ENCODE peak calls at places on chromosomes 11 and 22, in nine cellular contexts. N is T-cell; G is activated T-cell treated with anti-CD3 and anti-CD28 coated beads for 1 hour; F is activated naive CD4-positive, alpha-beta T cell; H is coronary artery; X is stimulated activated CD4-positive, alpha-beta T cell treated with anti-CD3 and anti-CD28 coated beads, Interleukin-12 subunit alpha, Interleukin-12 subunit beta, amount 100 ng/mL, for 4 hours; I is ureter; Z is activated CD8-positive, alpha-beta memory T cell treated with anti-CD3 and anti-CD28 coated beads, Interleukin-2, amount 50 U/mL, for 48 hours; Q is sciatic nerve. V is an unnamed sample.

GRCh38 chr22:50476819-50477344 is 2.0 kb upstream of the SBF1 start:
- DNase-seq in X (no peak), I (no peak), F (no peak), H (no peak), N (no peak), G (no peak), Q (no peak), Z (no peak), V (no peak)

GRCh38 chr11:44634401-44635281 is 69.2 kb downstream of the CD82 start:
- DNase-seq in N (no peak), Z (peak), Q (peak), G (no peak), H (peak), F (no peak), I (no peak), X (no peak), V (peak)

GRCh38 chr11:20541503-20541902 is 57.9 kb upstream of the SLC6A5 start:
- DNase-seq in F (no peak), X (no peak), Q (no peak), I (no peak), Z (no peak), N (no peak), G (no peak), H (no peak), V (no peak)

GRCh38 chr22:17807571-17808410 is 33.5 kb upstream of the BID start:
- DNase-seq in H (no peak), I (no peak), N (no peak), F (no peak), G (no peak), X (no peak), Q (no peak), Z (no peak), V (peak)

GRCh38 chr11:111586305-111586915 is 15.8 kb upstream of the SIK2 start:
- DNase-seq in I (no peak), Z (no peak), G (peak), N (peak), F (peak), Q (no peak), H (no peak), X (no peak), V (no peak)

GRCh38 chr11:35223429-35223828 is 84.5 kb downstream of the CD44 start:
- DNase-seq in Z (no peak), Q (no peak), F (no peak), X (no peak), G (no peak), I (no peak), N (no peak), H (no peak), V (no peak)

GRCh38 chr11:62193954-62194353 is 3.9 kb downstream of the SCGB1D1 start:
- DNase-seq in H (no peak), Q (no peak), N (no peak), X (no peak), G (no peak), F (no peak), I (no peak), Z (no peak), V (no peak)

GRCh38 chr11:14094481-14095037 is 132.0 kb downstream of the SPON1 start:
- DNase-seq in I (no peak), Q (no peak), X (no peak), H (no peak), N (no peak), G (no peak), Z (no peak), F (no peak), V (no peak)

GRCh38 chr11:75597636-75598035 is 35.6 kb downstream of the SERPINH1 start:
- DNase-seq in I (no peak), Q (no peak), N (no peak), H (no peak), G (no peak), F (no peak), Z (no peak), X (no peak), V (no peak)

V was measured in upper lobe of right lung.